ENCODE peak calls at places on chromosome 10, in nine cellular contexts. F is stimulated activated CD4-positive, alpha-beta T cell treated with anti-CD3 and anti-CD28 coated beads, Interleukin-1b, Interleukin-23, amount 100 ng/mL, for 24 hours; H is mucosa of gallbladder; R is HT-29; U is posterior cingulate gyrus; J is retina; L is nucleus accumbens; K is stimulated activated CD8-positive, alpha-beta memory T cell treated with anti-CD3 and anti-CD28 coated beads, Interleukin-12 subunit alpha, Interleukin-12 subunit beta, amount 100 ng/mL, for 4 hours; W is effector CD4-positive, alpha-beta T cell. N is an unnamed sample.

GRCh38 chr10:80154978-80155695 is 22.6 kb downstream of the PLAC9 start:
- DNase-seq in R (no peak), L (no peak), W (no peak), J (no peak), F (no peak), K (no peak), U (peak), H (no peak), N (no peak)

GRCh38 chr10:77350711-77351119 is 286.9 kb downstream of the KCNMA1 start:
- DNase-seq in U (no peak), J (no peak), W (no peak), R (peak), F (no peak), K (no peak), L (no peak), H (peak), N (peak)

GRCh38 chr10:3412646-3413045 is 240.1 kb upstream of the PITRM1 start:
- DNase-seq in K (no peak), H (no peak), J (no peak), L (no peak), F (no peak), W (no peak), U (no peak), R (no peak), N (no peak)

GRCh38 chr10:70930251-70931000 is 42.1 kb upstream of the PCBD1 start:
- DNase-seq in F (no peak), W (no peak), R (no peak), H (no peak), J (no peak), U (no peak), K (no peak), L (no peak), N (no peak)

GRCh38 chr10:118950190-118950658 is 79.3 kb upstream of the NANOS1 start:
- DNase-seq in R (no peak), U (no peak), H (no peak), J (no peak), W (no peak), L (no peak), K (no peak), F (no peak), N (peak)

GRCh38 chr10:122703483-122704448 is 4.1 kb upstream of the C10orf120 start:
- DNase-seq in R (peak), F (peak), K (no peak), J (peak), W (peak), U (peak), H (peak), L (peak), N (peak)

GRCh38 chr10:94198324-94198723 is 164.4 kb downstream of the NOC3L start:
- DNase-seq in U (no peak), H (no peak), W (no peak), K (no peak), F (no peak), J (no peak), R (no peak), L (no peak), N (no peak)

GRCh38 chr10:69639291-69640195 is 9.5 kb downstream of the FAM241B start:
- DNase-seq in W (peak), F (peak), R (peak), H (peak), J (peak), U (peak), L (peak), K (peak), N (peak)

GRCh38 chr10:14360515-14360914 is 29.8 kb upstream of the FRMD4A start:
- DNase-seq in R (no peak), L (no peak), F (no peak), U (no peak), J (no peak), H (no peak), W (no peak), K (no peak), N (no peak)

GRCh38 chr10:122152544-122152943 is 118.6 kb upstream of the BTBD16 start:
- DNase-seq in W (no peak), U (peak), F (no peak), K (no peak), R (no peak), H (peak), J (no peak), L (peak), N (no peak)

GRCh38 chr10:69612760-69613159 is 17.3 kb upstream of the FAM241B start:
- DNase-seq in F (no peak), U (no peak), R (no peak), H (no peak), J (no peak), L (no peak), K (no peak), W (no peak), N (no peak)